ENCODE peak calls at places on chromosomes 12 and 14, in four cellular contexts. F is heart left ventricle, R is left lung, E is GM23338. L is an unnamed sample.

GRCh38 chr12:62724947-62725447 is 210.0 kb downstream of the PPM1H start:
- DNase-seq in E (peak; percentile 94), F (peak; percentile 37), R (no peak), L (no peak)

GRCh38 chr12:60872850-60873713 is 1277.3 kb downstream of the SLC16A7 start:
- DNase-seq in F (no peak), R (peak; percentile 44), E (no peak), L (no peak)

GRCh38 chr14:34252227-34252626 is 209.8 kb downstream of the SPTSSA start:
- DNase-seq in F (peak; percentile 44), E (no peak), R (no peak), L (no peak)

GRCh38 chr14:49193365-49194050 is 392.7 kb downstream of the RPS29 start:
- DNase-seq in E (no peak), F (no peak), R (no peak), L (no peak)

GRCh38 chr14:59631237-59631636 is 54.6 kb upstream of the CCDC175 start:
- DNase-seq in F (no peak), R (no peak), E (peak; percentile 81), L (no peak)

GRCh38 chr12:131210506-131211278 is 257.0 kb downstream of the ADGRD1 start:
- DNase-seq in R (peak; percentile 60), E (no peak), F (no peak), L (no peak)

GRCh38 chr14:100531591-100532121 is 55.6 kb downstream of the BEGAIN start:
- DNase-seq in R (peak; percentile 53), E (no peak), F (no peak), L (no peak)

GRCh38 chr12:50642035-50642451 is 121.9 kb upstream of the ATF1 start:
- DNase-seq in R (no peak), E (no peak), F (no peak), L (no peak)

GRCh38 chr12:49705479-49706267 is 1.5 kb downstream of the FMNL3 start:
- DNase-seq in R (no peak), F (peak; percentile 68), E (peak; percentile 46), L (no peak)

GRCh38 chr12:20822925-20823324 is 12.4 kb downstream of the SLCO1B3 start:
- DNase-seq in F (no peak), E (no peak), R (no peak), L (no peak)

GRCh38 chr12:102958073-102958829 is 777 bp downstream of the ASCL1 start:
- DNase-seq in F (no peak), E (peak; percentile 77), R (no peak), L (no peak)

GRCh38 chr14:52061380-52061779 is 7.5 kb downstream of the NID2 start:
- DNase-seq in E (no peak), R (no peak), F (peak; percentile 79), L (no peak)

GRCh38 chr12:32437095-32437515 is 37.7 kb downstream of the FGD4 start:
- DNase-seq in F (no peak), E (no peak), R (no peak), L (no peak)

GRCh38 chr12:58774731-58775130 is 145.6 kb downstream of the LRIG3 start:
- DNase-seq in E (no peak), F (no peak), R (no peak), L (no peak)

GRCh38 chr14:97602438-97603117 is 805.4 kb downstream of the VRK1 start:
- DNase-seq in F (no peak), R (no peak), E (no peak), L (no peak)

GRCh38 chr12:95653761-95654546 is 102.7 kb upstream of the USP44 start:
- DNase-seq in R (no peak), F (peak; percentile 39), E (no peak), L (no peak)

GRCh38 chr12:12684375-12685106 is 11.4 kb downstream of the GPR19 start:
- DNase-seq in R (no peak), E (peak; percentile 99), F (no peak), L (peak; percentile 74)

GRCh38 chr14:63542231-63542999 is 762 bp downstream of the PPP2R5E start:
- DNase-seq in F (peak; percentile 41), E (peak; percentile 67), R (no peak), L (no peak)

GRCh38 chr14:68015356-68016242 is 196.0 kb downstream of the RAD51B start:
- DNase-seq in F (no peak), R (no peak), E (no peak), L (no peak)

GRCh38 chr12:2679068-2679815 is 115.5 kb upstream of the FKBP4 start:
- DNase-seq in R (no peak), F (no peak), E (no peak), L (no peak)

GRCh38 chr14:72553161-72553560 is 340.7 kb downstream of the DPF3 start:
- DNase-seq in F (no peak), E (no peak), R (no peak), L (no peak)

DNA sequence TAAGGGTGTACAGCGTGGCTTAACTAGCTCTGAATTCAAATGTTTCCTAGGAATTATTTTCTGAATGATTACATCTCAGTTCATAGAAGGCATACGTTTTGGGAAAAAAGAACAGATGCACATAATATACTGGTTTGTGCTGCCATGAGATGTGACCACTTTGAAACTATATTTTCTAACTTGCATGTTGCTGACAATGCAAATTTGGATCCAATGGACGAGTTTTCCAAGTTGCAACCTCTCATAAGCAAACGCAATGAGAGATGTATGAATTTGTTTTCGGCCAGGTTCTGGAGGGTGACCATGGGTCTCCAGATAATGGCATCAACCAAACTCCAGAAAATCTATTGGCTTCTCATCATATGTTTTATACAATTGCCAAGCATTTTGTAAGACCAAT is 1445.4 kb downstream of the AACS start:
- DNase-seq in E (peak; percentile 14), R (no peak), F (no peak), L (no peak)
- H3K4me3 ChIP-seq in E (no peak overlapping the region), R (no peak overlapping the region), F (no peak overlapping the region), L (no peak overlapping the region)

GRCh38 chr14:93734086-93734822 is 54.0 kb downstream of the PRIMA1 start:
- DNase-seq in F (no peak), R (no peak), E (peak; percentile 88), L (no peak)

GRCh38 chr14:93734961-93735360 is 53.3 kb downstream of the PRIMA1 start:
- DNase-seq in R (no peak), E (no peak), F (no peak), L (no peak)

GRCh38 chr14:93737574-93737973 is 50.7 kb downstream of the PRIMA1 start:
- DNase-seq in R (no peak), E (no peak), F (peak; percentile 16), L (no peak)

GRCh38 chr14:93733646-93734045 is 54.6 kb downstream of the PRIMA1 start:
- DNase-seq in F (no peak), R (no peak), E (no peak), L (peak; percentile 73)

DNA sequence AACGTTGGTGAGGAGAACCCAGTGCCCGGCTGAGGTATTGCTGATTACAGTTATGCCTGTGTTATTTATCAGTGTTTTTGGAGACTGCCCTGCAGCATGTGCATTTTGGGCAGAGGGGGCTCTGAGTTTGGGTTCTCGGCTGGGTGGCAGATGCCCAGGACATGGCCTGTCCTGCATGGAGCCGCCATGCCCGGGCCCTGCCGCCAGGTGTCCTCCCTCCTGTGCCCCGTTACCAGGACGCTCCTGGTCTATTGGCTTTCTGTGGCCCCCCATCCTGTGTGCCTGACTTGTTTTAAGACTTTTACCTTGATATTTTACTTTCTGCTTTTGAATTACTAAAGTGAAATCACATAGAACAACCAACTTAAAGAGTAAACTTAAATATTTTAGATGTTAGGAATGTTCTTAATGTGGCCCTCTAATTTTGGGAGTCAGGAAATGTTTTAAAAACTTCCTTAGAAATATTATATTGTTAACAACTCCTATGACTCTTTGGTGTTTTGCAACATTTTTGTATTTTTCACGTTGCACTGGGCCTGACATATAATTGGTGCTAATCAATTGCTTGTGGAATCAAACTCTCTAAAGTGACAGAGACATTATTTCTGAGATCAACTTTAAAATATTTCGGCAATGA is 51.8 kb downstream of the PRIMA1 start:
- DNase-seq in R (no peak), E (peak; percentile 41), F (peak; percentile 29), L (no peak)
- TF ChIP-seq CTCF in R (no peak), E (peak; percentile 69), F (peak; percentile 42), L (no peak)

GRCh38 chr14:98899441-98899840 is 372.6 kb downstream of the BCL11B start:
- DNase-seq in R (no peak), E (no peak), F (no peak), L (no peak)
- H3K27me3 ChIP-seq in R (no peaks in the 10 kb centered on the region), E (no peaks in the 10 kb centered on the region), F (peaks cover 12% of the 10 kb centered on the region), L (peaks cover 3% of the 10 kb centered on the region)

DNA sequence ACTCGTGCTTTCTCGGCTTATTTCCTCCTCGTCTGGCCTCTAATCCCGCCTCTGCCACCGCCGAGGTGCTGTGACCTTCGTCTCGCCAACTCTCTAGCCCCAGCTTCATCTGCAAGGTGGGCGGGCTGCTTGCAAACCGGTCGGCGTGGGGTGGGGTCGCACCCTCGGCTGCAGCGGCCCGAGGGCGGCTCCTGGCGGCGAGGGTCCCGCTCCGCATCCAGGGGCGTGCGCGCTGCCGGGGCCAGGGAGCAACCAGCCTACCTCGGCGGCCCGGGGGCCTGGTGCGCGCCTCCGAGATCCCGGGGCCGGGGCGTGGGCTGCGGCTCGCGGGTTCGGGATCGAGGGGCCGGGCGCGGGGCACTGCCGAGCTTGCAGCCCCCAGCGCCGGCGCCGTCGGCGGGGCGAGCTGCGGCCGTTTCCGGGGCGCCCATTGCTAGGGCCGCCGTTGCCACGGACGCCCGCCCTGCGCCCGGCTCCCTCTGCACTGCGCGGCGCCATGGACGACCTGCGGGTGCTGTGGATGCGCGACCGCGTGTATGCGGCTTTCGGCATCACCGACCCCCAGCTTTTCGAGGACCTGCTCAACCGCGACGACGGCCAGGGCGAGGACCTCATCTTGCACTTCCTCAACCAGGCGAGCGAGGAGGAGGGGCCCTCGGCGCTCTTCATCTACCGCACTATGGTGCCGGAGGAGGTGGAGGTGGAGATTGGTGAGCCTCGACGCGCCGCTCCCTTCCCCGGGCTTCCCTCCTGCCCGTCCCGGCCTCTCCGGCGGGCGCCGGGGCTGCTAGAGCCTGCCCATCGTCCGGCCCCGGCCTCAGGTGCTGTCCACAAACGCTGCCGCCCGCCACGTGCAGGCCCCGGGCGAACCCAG is at the start of gene DNAH10:
- DNase-seq in F (peak; percentile 29), R (peak; percentile 85), E (peak; percentile 88), L (no peak)
- H3K4me3 ChIP-seq in F (peak within 1 kb of the TSS; percentile 10), R (peak within 1 kb of the TSS; percentile 27), E (peak within 1 kb of the TSS; percentile 70), L (peak within 1 kb of the TSS; percentile 30)

DNA sequence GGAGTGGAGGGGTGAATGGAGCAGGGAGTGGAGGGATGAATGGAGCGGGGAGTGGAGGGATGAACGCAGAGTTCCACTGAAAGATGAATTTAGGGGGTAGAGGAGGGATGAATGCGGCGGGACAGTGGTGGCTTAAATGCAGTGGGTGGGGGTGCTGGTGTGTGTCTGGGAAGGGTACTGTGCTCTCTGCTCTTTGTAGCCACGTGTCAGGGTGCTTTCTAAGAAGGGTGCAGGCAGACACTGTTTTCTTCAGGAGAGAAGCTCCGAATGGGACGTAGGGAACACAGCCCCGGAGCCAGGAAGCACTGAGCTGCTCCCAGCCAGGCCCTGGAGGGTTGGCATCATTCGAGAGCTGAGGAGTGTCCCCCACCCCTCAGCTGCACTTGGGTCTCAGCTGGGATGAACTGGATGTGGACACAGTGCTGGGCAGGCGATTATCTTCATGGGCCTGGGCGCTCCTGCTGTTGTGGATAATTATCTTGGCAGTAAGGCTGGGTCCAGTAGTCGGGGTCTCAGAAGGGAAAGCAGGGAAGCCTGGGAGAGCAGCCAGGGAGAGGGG is 9.5 kb upstream of the CEP170B start:
- DNase-seq in E (no peak), R (no peak), F (no peak), L (no peak)
- TF ChIP-seq CTCF in E (no peak), R (no peak), F (no peak), L (no peak)